ENCODE peak calls at places on chromosomes 1 and 21, in five cellular contexts. O is amniotic stem cell; F is NCI-H1694 treated with DMSO at 0.1 percent for 48 hours; V is amygdala; T is stimulated activated CD4-positive, alpha-beta T cell treated with anti-CD3 and anti-CD28 coated beads, TNF-alpha, amount 100 ng/mL, for 1 hour. H is an unnamed sample.

GRCh38 chr1:64942648-64943047 is 23.7 kb downstream of the JAK1 start:
- DNase-seq in O (no peak), F (no peak), V (no peak), T (no peak), H (no peak)

GRCh38 chr1:243598433-243598832 is 251.6 kb downstream of the AKT3 start:
- DNase-seq in O (peak; percentile 25), F (no peak), V (no peak), T (no peak), H (no peak)

GRCh38 chr1:1358433-1359201 is at the start of gene MXRA8:
- DNase-seq in O (peak; percentile 66), F (no peak), V (no peak), T (no peak), H (no peak)

GRCh38 chr21:28421716-28422480 is 570.8 kb downstream of the LTN1 start:
- DNase-seq in O (no peak), F (no peak), V (no peak), T (no peak), H (no peak)

GRCh38 chr1:59107516-59107915 is 189.4 kb upstream of the FGGY start:
- DNase-seq in O (no peak), F (peak; percentile 98), V (no peak), T (no peak), H (peak; percentile 84)

GRCh38 chr1:109509176-109510134 is at the start of gene AMIGO1:
- DNase-seq in O (no peak), F (peak; percentile 30), V (no peak), T (no peak), H (peak; percentile 59)

GRCh38 chr21:44354001-44354405 is 582 bp downstream of the TRPM2 start:
- DNase-seq in O (no peak), F (no peak), V (no peak), T (no peak), H (no peak)

GRCh38 chr1:51955797-51956527 is 34.5 kb downstream of the RAB3B start:
- DNase-seq in O (no peak), F (no peak), V (no peak), T (no peak), H (peak; percentile 71)

GRCh38 chr1:17861685-17862084 is 106.6 kb downstream of the ACTL8 start:
- DNase-seq in O (no peak), F (peak; percentile 31), V (no peak), T (no peak), H (peak; percentile 87)

GRCh38 chr1:53327183-53327941 is 508 bp downstream of the LRP8 start:
- DNase-seq in O (peak; percentile 14), F (peak; percentile 31), V (no peak), T (peak; percentile 15), H (peak; percentile 41)

GRCh38 chr1:37073752-37074151 is 39.4 kb upstream of the GRIK3 start:
- DNase-seq in O (no peak), F (peak; percentile 3), V (no peak), T (no peak), H (peak; percentile 47)

GRCh38 chr21:37912616-37913015 is 3.6 kb downstream of the KCNJ6 start:
- DNase-seq in O (no peak), F (no peak), V (no peak), T (no peak), H (no peak)

GRCh38 chr1:50491142-50491541 is 67.9 kb upstream of the DMRTA2 start:
- DNase-seq in O (no peak), F (no peak), V (no peak), T (no peak), H (no peak)

GRCh38 chr1:245085508-245086095 is 69.2 kb upstream of the KIF26B start:
- DNase-seq in O (peak; percentile 85), F (no peak), V (no peak), T (no peak), H (no peak)

GRCh38 chr1:73910466-73910865 is 287.5 kb downstream of the LRRIQ3 start:
- DNase-seq in O (no peak), F (no peak), V (no peak), T (no peak), H (no peak)

GRCh38 chr1:28482138-28482537 is 23.7 kb upstream of the RCC1 start:
- DNase-seq in O (no peak), F (no peak), V (no peak), T (no peak), H (no peak)

GRCh38 chr1:67853704-67854103 is 20.4 kb upstream of the GNG12 start:
- DNase-seq in O (peak; percentile 28), F (peak; percentile 94), V (no peak), T (no peak), H (peak; percentile 50)

GRCh38 chr1:149986486-149987296 is 23.8 kb downstream of the OTUD7B start:
- DNase-seq in O (peak; percentile 43), F (no peak), V (no peak), T (no peak), H (no peak)

GRCh38 chr1:210366767-210367166 is 38.1 kb downstream of the HHAT start:
- DNase-seq in O (no peak), F (no peak), V (no peak), T (no peak), H (no peak)

GRCh38 chr1:65830306-65830705 is 37.6 kb downstream of the PDE4B start:
- DNase-seq in O (no peak), F (no peak), V (no peak), T (no peak), H (no peak)

GRCh38 chr1:228334954-228335353 is 71.7 kb downstream of the TRIM11 start:
- DNase-seq in O (no peak), F (no peak), V (no peak), T (no peak), H (no peak)

GRCh38 chr1:232571523-232571922 is 58.4 kb downstream of the SIPA1L2 start:
- DNase-seq in O (no peak), F (no peak), V (no peak), T (no peak), H (peak; percentile 69)

GRCh38 chr1:219749370-219749769 is 136.5 kb upstream of the ZC3H11B start:
- DNase-seq in O (no peak), F (no peak), V (no peak), T (no peak), H (no peak)

GRCh38 chr21:45334591-45335081 is 46.9 kb upstream of the POFUT2 start:
- DNase-seq in O (no peak), F (no peak), V (no peak), T (no peak), H (no peak)

GRCh38 chr21:45515241-45516061 is 26.8 kb downstream of the SLC19A1 start:
- DNase-seq in O (no peak), F (no peak), V (no peak), T (no peak), H (no peak)

GRCh38 chr1:97999320-97999719 is 78.5 kb upstream of the DPYD start:
- DNase-seq in O (peak; percentile 59), F (no peak), V (no peak), T (no peak), H (no peak)

GRCh38 chr1:41444246-41444645 is 40.2 kb downstream of the EDN2 start:
- DNase-seq in O (no peak), F (no peak), V (no peak), T (no peak), H (no peak)

GRCh38 chr1:219313961-219314360 is 140.3 kb downstream of the LYPLAL1 start:
- DNase-seq in O (no peak), F (no peak), V (no peak), T (no peak), H (no peak)

GRCh38 chr1:42913426-42914091 is 45.1 kb downstream of the SLC2A1 start:
- DNase-seq in O (no peak), F (peak; percentile 88), V (no peak), T (no peak), H (peak; percentile 67)

GRCh38 chr1:47866631-47867446 is 130.3 kb downstream of the TRABD2B start:
- DNase-seq in O (no peak), F (peak; percentile 77), V (no peak), T (no peak), H (no peak)

GRCh38 chr1:2230781-2231666 is 2.9 kb downstream of the SKI start:
- DNase-seq in O (no peak), F (no peak), V (no peak), T (no peak), H (no peak)

GRCh38 chr1:37481289-37482003 is 7.1 kb downstream of the ZC3H12A start:
- DNase-seq in O (no peak), F (no peak), V (no peak), T (no peak), H (no peak)

GRCh38 chr1:164813781-164814180 is 254.8 kb downstream of the PBX1 start:
- DNase-seq in O (no peak), F (no peak), V (no peak), T (no peak), H (no peak)

GRCh38 chr1:196114193-196114592 is 494.0 kb downstream of the KCNT2 start:
- DNase-seq in O (no peak), F (no peak), V (no peak), T (no peak), H (no peak)

GRCh38 chr1:116911166-116911553 is 1.4 kb downstream of the PTGFRN start:
- DNase-seq in O (no peak), F (no peak), V (no peak), T (no peak), H (no peak)

GRCh38 chr1:4593106-4593505 is 61.3 kb upstream of the AJAP1 start:
- DNase-seq in O (no peak), F (no peak), V (no peak), T (no peak), H (no peak)

GRCh38 chr1:184867866-184868585 is 106.3 kb downstream of the NIBAN1 start:
- DNase-seq in O (no peak), F (no peak), V (no peak), T (no peak), H (no peak)

H was measured in NCI-H2171.